ENCODE peak calls at places on chromosomes 6 and 20, in six cellular contexts. N is renal cortical epithelial cell; R is head of caudate nucleus; V is naive thymus-derived CD8-positive, alpha-beta T cell; D is HCEC 1CT; Z is anterior cingulate cortex. X is an unnamed sample.

GRCh38 chr6:89035252-89036106 is 45.1 kb upstream of the PNRC1 start:
- DNase-seq in N (peak; percentile 100), V (no peak), Z (peak; percentile 4), D (peak; percentile 96), R (peak; percentile 26), X (peak; percentile 78)

GRCh38 chr20:36261389-36262105 is 25.3 kb downstream of the AAR2 start:
- DNase-seq in D (no peak), N (no peak), R (no peak), V (no peak), Z (no peak), X (no peak)

GRCh38 chr6:75481936-75482593 is 11.5 kb downstream of the FILIP1 start:
- DNase-seq in N (no peak), D (no peak), R (no peak), Z (no peak), V (no peak), X (no peak)

GRCh38 chr6:18302561-18303439 is 38.5 kb upstream of the DEK start:
- DNase-seq in R (peak; percentile 28), Z (no peak), N (no peak), V (no peak), D (peak; percentile 19), X (no peak)

GRCh38 chr6:3887150-3887700 is 38.1 kb downstream of the FAM50B start:
- DNase-seq in Z (no peak), N (peak; percentile 39), V (no peak), R (peak; percentile 52), D (peak; percentile 48), X (no peak)

GRCh38 chr6:32529697-32530429 is at the start of gene HLA-DRB5:
- DNase-seq in V (no peak), N (peak; percentile 18), Z (no peak), D (no peak), R (peak; percentile 10), X (peak; percentile 67)

GRCh38 chr6:142412241-142412640 is 110.4 kb downstream of the ADGRG6 start:
- DNase-seq in V (no peak), Z (no peak), R (no peak), N (no peak), D (no peak), X (no peak)

GRCh38 chr6:152299336-152299735 is 337.8 kb downstream of the SYNE1 start:
- DNase-seq in R (no peak), V (no peak), N (no peak), D (no peak), Z (no peak), X (no peak)

GRCh38 chr6:118768904-118769325 is 117.5 kb upstream of the CEP85L start:
- DNase-seq in D (no peak), Z (no peak), V (no peak), N (no peak), R (no peak), X (no peak)

GRCh38 chr20:10925767-10926166 is 252.0 kb upstream of the JAG1 start:
- DNase-seq in R (no peak), V (no peak), N (no peak), D (peak; percentile 19), Z (no peak), X (no peak)

GRCh38 chr6:169787797-169788196 is 36.4 kb downstream of the ERMARD start:
- DNase-seq in Z (no peak), D (no peak), R (no peak), N (no peak), V (no peak), X (peak; percentile 26)

X was measured in upper lobe of right lung.